ENCODE peak calls at places on chromosomes 5 and 9, in five cellular contexts. V is gastrocnemius medialis, S is HCT116, K is psoas muscle, I is NB4. Z is an unnamed sample.

GRCh38 chr5:160363661-160364060 is 6.8 kb downstream of the C1QTNF2 start:
- DNase-seq in I (peak), V (no peak), K (no peak), S (no peak), Z (no peak)

GRCh38 chr9:101468116-101468515 is 32.5 kb upstream of the ALDOB start:
- DNase-seq in I (no peak), V (no peak), S (no peak), K (no peak), Z (no peak)

GRCh38 chr5:1521671-1522600 is 1.8 kb downstream of the LPCAT1 start:
- DNase-seq in S (no peak), V (no peak), I (peak), K (peak), Z (no peak)

GRCh38 chr5:66643383-66643782 is 47.2 kb downstream of the MAST4 start:
- DNase-seq in S (no peak), K (no peak), V (no peak), I (no peak), Z (no peak)

GRCh38 chr9:96398582-96399334 is 15.2 kb upstream of the SLC35D2 start:
- DNase-seq in I (no peak), K (no peak), V (no peak), S (no peak), Z (no peak)

GRCh38 chr9:38681747-38682227 is 38.1 kb downstream of the FAM240B start:
- DNase-seq in S (no peak), K (no peak), I (no peak), V (no peak), Z (no peak)

GRCh38 chr5:446864-447263 is 3.9 kb downstream of the EXOC3 start:
- DNase-seq in V (no peak), S (peak), I (peak), K (no peak), Z (peak)

GRCh38 chr9:103530934-103531333 is 535.8 kb downstream of the CYLC2 start:
- DNase-seq in V (no peak), S (no peak), K (no peak), I (peak), Z (no peak)

GRCh38 chr9:106613250-106613737 is 249.7 kb upstream of the ZNF462 start:
- DNase-seq in S (no peak), V (no peak), I (no peak), K (no peak), Z (no peak)

GRCh38 chr5:51465165-51465564 is 81.9 kb downstream of the ISL1 start:
- DNase-seq in S (no peak), I (no peak), V (no peak), K (no peak), Z (no peak)

GRCh38 chr5:1037123-1037670 is 28.6 kb downstream of the NKD2 start:
- DNase-seq in I (no peak), K (peak), S (no peak), V (no peak), Z (peak)

GRCh38 chr5:131417240-131417869 is 153.5 kb downstream of the CDC42SE2 start:
- DNase-seq in S (peak), V (peak), I (peak), K (peak), Z (peak)

GRCh38 chr9:38687389-38687842 is 32.5 kb downstream of the FAM240B start:
- DNase-seq in V (no peak), S (peak), I (no peak), K (peak), Z (peak)

GRCh38 chr9:121220996-121221671 is 19.5 kb upstream of the RAB14 start:
- DNase-seq in V (no peak), S (no peak), K (no peak), I (peak), Z (no peak)

GRCh38 chr5:134964359-134965270 is 3.1 kb upstream of the CATSPER3 start:
- DNase-seq in K (no peak), V (no peak), I (no peak), S (no peak), Z (no peak)

GRCh38 chr5:136193396-136193935 is 504 bp upstream of the SMIM32 start:
- DNase-seq in K (no peak), S (no peak), V (no peak), I (no peak), Z (peak)

GRCh38 chr5:65100846-65101678 is 332.3 kb downstream of the CWC27 start:
- DNase-seq in K (peak), V (peak), I (peak), S (peak), Z (no peak)

GRCh38 chr9:34072868-34073590 is 24.3 kb upstream of the UBAP2 start:
- DNase-seq in S (no peak), K (no peak), I (peak), V (peak), Z (peak)

GRCh38 chr5:181043285-181044092 is 3.4 kb downstream of the BTNL9 start:
- DNase-seq in S (no peak), K (no peak), I (no peak), V (no peak), Z (peak)

GRCh38 chr5:150573867-150574817 is 66.2 kb downstream of the NDST1 start:
- DNase-seq in K (no peak), V (no peak), I (no peak), S (no peak), Z (no peak)

GRCh38 chr5:54217826-54218503 is 92.4 kb downstream of the ARL15 start:
- DNase-seq in I (peak), V (no peak), S (peak), K (no peak), Z (no peak)

DNA sequence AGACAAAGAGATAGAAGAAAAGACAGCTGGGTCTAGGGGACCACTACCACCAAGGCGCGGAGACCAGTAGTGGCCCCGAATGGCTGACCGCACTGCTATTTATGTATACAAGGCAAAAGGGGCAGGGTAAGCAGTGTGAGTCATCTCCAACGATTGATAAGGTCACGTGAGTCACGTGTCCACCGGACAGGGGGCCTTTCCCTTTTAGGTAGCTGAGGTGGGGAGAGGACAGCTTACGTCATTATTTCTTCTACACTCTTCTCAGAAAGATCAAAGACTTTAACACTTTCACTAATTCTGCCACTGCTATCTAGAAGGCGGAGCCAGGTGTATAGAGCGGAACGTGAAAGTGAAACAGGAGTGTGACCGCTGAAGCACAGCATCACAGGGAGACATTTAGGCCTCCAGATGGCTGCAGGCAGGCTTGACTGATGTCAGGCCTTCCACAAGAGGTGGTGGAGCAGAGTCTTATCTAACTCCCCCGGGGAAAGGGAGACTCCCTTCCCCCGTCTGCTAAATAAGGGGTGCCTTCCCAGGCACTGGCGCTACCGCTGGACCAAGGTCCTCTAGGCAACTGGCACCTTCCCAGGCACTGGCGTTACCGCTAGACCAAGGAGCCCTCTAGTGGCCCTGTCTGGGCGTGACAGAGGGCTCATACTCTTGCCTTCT is 6.1 kb upstream of the PRR16 start:
- DNase-seq in S (peak), V (peak), I (peak), K (peak), Z (peak)
- H3K4me3 ChIP-seq in S (peak), V (peak), I (no peak), K (peak), Z (no peak)

DNA sequence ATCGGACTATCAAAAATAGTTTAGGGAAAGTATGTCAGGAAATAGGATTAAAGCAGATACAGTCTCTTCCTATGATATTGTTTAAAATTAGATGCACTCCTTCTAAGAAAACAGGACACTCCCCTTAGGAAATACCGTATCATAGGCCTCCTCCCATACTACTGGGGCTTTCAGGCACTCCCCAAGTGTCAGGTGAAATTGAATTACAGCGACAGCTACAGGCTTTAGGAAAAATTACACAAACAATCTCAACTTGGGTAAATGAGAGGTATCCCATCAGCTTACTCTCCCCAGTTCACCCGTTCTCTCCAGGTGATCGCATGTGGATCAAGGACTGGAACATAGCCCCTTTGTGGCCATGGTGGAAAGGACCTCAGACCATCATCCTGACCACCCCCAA is 110.4 kb upstream of the EPB41L4A start:
- DNase-seq in S (peak), I (peak), V (no peak), K (no peak), Z (no peak)
- TF ChIP-seq CTCF in S (peak), I (peak), V (no peak), K (no peak), Z (no peak)

DNA sequence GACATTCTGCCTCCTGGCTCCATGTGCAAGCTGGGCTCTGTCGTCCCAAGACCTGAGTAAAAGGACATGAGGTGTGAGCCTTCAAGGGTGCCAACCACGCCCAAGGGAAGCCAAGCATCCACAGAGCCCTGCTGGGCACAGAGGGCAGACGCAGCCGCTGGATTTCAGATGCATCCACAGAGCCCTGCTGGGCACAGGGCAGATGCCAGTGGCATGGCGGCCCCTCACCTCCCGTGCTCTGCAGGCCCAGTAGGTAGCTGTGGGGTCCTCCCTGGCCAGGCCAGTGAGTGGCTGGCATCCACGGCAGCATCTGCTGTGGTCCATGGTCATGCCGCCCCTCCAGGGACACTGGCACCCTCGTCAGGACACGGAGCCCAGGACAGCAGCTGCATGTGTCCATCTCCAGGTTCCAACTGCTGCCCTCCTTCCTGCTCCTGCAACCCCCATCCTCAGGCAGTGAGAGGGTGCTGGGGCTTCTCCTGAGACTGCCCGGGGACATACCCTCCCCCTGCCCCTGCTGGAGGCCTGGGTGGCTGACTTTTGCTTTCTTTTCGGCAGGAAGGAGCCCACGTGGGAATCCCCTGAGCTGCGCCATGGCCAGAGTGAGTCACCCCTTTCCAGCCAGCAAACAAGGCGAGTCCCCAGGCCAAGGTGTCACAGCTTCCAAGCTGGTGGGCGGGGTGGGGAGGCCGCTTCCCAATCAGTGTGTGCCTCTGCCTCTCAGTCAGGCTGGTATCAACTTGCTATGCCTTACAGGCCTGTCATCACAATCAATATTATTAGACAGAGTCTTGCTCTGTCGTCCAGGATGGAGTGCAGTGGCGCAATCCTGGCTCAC is 4.0 kb upstream of the TRAF2 start:
- DNase-seq in S (peak), I (peak), K (peak), V (no peak), Z (no peak)
- H3K4me3 ChIP-seq in S (no peak), I (no peak), K (peak), V (no peak), Z (no peak)

DNA sequence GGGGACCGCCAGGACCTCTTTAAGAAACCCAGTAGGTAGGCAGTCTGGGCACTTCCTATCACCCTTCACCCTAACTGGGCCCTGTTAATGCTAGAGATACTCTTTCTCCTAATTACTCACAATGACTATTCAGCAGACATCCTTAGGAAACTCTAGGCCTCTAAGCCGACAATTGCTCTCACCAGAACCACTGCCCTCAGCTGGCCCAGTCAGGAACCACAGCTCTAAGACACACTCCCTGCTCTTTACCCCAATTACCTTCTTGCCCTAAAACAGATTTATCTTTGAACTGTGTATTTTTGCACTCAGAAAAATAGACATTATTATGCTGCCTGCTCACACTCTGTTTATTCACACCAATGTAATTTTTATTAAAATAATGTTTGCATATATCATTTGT is 432.6 kb upstream of the SLC30A5 start:
- DNase-seq in V (no peak), K (no peak), S (no peak), I (peak), Z (no peak)
- TF ChIP-seq CTCF in V (no peak), K (peak), S (peak), I (peak), Z (no peak)

DNA sequence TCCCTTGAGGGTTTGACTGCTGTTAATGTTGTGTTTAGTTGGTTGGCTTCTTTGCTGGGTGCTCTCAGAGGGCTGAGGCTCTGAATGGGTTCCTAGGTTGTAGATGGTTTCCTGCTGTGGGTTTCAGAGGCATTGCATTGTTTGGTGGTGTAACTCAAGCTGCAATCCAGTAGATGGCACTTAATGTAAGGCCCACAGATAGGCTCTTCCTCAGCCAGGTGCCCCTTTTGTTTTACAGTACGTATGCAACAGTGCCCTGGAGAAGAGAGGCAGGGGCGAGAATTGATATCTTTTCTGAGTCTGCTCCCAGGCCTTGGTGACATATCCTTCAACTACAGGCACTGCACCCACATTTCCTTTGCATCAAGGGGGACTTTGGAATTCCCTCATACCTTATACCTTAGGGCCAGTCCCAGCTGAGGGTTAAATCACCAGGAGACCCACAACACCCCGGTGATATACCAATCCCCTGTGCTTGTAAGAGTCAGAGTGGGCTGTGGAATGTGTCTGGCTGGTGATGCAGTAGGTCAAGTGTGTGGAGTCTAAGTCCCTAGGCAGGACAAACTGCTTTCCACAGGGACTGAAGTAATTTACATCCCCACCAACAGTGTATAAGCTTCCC is 7.0 kb upstream of the UGT3A2 start:
- DNase-seq in S (peak), I (peak), K (no peak), V (no peak), Z (no peak)
- H3K4me3 ChIP-seq in S (no peak), I (no peak), K (no peak), V (no peak), Z (no peak)

DNA sequence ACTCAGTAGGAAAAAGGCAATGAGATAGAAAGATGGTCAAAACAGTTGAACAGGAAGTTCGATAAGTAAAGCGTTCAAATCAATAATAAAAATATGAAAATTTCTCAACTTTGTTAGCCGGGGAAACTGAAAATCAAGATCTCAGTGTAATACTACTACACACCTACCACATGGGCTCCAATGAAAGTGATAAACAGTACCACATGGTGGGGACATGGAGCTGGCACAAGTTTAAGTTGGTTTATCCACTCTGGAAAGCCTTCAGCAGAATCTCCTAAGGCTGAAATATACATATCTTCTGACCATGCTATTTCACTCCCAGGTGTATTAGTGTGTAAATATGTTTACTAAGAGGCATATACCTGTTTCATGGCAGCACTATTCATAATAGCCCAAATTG is 126.8 kb downstream of the NXNL2 start:
- DNase-seq in I (peak), K (no peak), S (no peak), V (no peak), Z (no peak)
- TF ChIP-seq CTCF in I (no peak), K (no peak), S (no peak), V (no peak), Z (no peak)

GRCh38 chr5:141208478-141208877 is at the start of gene PCDHB12:
- DNase-seq in K (no peak), V (no peak), S (no peak), I (peak), Z (no peak)
- H3K4me3 ChIP-seq in K (peak), V (no peak), S (no peak), I (no peak), Z (no peak)

Z was measured in lower leg skin.